ENCODE peak calls at places on chromosomes 5 and 9, in five cellular contexts. K is sigmoid colon, B is foreskin fibroblast, F is neural progenitor cell, N is WERI-Rb-1. C is an unnamed sample.

GRCh38 chr9:14058078-14058688 is 255.8 kb downstream of the NFIB start:
- DNase-seq in K (no peak), B (no peak), F (no peak), N (no peak), C (no peak)

GRCh38 chr5:97106183-97106582 is 36.2 kb downstream of the LIX1 start:
- DNase-seq in K (no peak), B (no peak), F (no peak), N (no peak), C (no peak)

GRCh38 chr9:6007770-6008168 is 7.7 kb downstream of the RANBP6 start:
- DNase-seq in K (peak), B (peak), F (peak), N (peak), C (no peak)

GRCh38 chr5:120073722-120074121 is 390.4 kb upstream of the PRR16 start:
- DNase-seq in K (no peak), B (no peak), F (no peak), N (no peak), C (no peak)

GRCh38 chr9:71857159-71857558 is 53.8 kb downstream of the ABHD17B start:
- DNase-seq in K (no peak), B (no peak), F (no peak), N (no peak), C (no peak)

GRCh38 chr9:123544007-123544827 is 188.2 kb downstream of the CRB2 start:
- DNase-seq in K (no peak), B (peak), F (peak), N (peak), C (no peak)

GRCh38 chr9:75039006-75039405 is 10.9 kb upstream of the CARNMT1 start:
- DNase-seq in K (no peak), B (peak), F (no peak), N (no peak), C (peak)

GRCh38 chr9:99347556-99347955 is 125.5 kb downstream of the SEC61B start:
- DNase-seq in K (no peak), B (peak), F (no peak), N (no peak), C (no peak)

GRCh38 chr5:135356522-135357318 is 42.3 kb downstream of the MACROH2A1 start:
- DNase-seq in K (peak), B (peak), F (no peak), N (no peak), C (no peak)

GRCh38 chr9:81771606-81772005 is 82.3 kb upstream of the TLE1 start:
- DNase-seq in K (no peak), B (no peak), F (no peak), N (no peak), C (no peak)

GRCh38 chr5:161847896-161848510 is at the start of gene GABRA1:
- DNase-seq in K (no peak), B (no peak), F (peak), N (peak), C (no peak)

GRCh38 chr9:22105005-22105722 is 96.1 kb upstream of the CDKN2B start:
- DNase-seq in K (no peak), B (no peak), F (no peak), N (no peak), C (no peak)

GRCh38 chr5:150618188-150618587 is 22.3 kb upstream of the SYNPO start:
- DNase-seq in K (no peak), B (no peak), F (no peak), N (no peak), C (no peak)

GRCh38 chr5:171801-172331 is 19.4 kb upstream of the LRRC14B start:
- DNase-seq in K (peak), B (no peak), F (no peak), N (peak), C (no peak)

GRCh38 chr5:154271466-154271865 is 80.9 kb downstream of the GALNT10 start:
- DNase-seq in K (no peak), B (no peak), F (no peak), N (no peak), C (no peak)

DNA sequence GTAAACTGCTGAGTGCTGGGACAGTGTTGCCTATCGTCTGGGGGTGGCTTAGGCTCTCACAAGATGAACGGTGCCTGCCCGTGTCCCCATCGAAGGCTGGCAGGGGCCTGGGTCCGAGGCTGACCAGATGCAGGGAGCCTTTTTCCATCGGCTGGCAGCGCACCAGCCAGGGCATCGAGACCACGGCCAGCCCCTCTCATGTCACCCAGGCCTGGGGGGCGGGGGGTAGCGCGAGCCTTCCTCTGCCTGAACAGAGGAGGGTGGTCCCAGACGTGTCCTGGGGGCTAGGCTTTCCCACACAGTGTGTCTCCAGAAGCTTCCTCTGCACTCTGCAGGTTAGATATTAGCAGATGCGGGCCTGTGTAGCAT is 17.3 kb downstream of the FGD3 start:
- DNase-seq in K (no peak), B (no peak), F (no peak), N (no peak), C (no peak)
- H3K4me3 ChIP-seq in K (peak), B (no peak), F (no peak), N (no peak), C (no peak)

DNA sequence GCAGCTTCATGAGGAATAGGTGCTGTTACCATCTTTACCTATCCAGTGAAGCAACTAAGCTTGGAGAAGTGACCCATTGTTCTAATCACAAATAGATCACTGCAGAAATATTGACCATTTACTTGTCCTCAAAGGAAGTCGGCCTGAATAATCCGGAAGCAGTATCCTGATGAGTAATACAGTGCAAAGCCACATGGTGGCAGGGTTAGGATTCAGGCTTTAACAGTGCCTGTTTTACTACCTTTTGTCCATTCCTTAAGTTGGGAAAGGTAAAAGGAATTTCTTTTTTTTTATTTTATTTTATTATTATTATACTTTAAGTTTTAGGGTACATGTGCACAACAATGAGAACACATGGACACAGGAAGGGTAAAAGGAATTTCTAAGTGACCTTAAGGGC is 336.3 kb downstream of the KDM4C start:
- DNase-seq in K (no peak), B (peak), F (peak), N (peak), C (no peak)
- TF ChIP-seq CTCF in K (peak), B (peak), F (peak), N (peak), C (peak)

DNA sequence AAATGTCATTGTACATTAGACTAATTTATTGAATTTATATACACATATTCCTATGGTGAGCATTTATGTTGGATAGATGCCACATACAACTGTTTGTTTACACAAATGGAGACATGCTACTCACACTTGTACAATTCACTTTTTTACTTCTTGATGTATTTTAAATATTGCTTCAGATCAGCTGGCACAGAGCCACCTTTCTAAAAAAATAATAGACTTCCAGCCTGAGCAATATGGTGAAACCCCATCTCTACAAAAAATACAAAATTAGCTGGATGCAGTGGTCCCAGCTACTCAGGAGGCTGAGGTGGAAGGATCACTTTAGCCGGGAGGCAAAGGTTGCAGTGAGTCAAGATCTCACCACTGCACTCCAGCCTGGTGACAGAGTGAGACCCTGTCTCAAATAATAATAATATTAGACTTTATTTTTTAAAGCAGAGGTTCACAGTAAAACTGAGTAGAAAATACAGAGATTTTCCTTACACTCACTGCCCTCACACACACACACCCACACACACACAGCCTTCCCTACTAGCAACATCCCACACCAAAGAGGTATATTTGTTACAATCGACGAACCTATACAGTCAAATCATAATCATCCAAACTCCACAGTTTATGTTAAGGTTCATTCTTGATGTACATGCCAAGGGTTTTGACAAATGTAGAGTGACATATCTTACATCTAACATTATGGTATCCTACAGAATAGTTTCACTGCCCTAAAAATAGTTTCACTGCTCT is 16.5 kb upstream of the ADRB2 start:
- DNase-seq in K (no peak), B (peak), F (no peak), N (no peak), C (no peak)
- H3K4me3 ChIP-seq in K (no peak), B (no peak), F (no peak), N (no peak), C (no peak)

GRCh38 chr9:136261686-136262430 is 16.2 kb upstream of the QSOX2 start:
- DNase-seq in K (no peak), B (no peak), F (no peak), N (no peak), C (no peak)

GRCh38 chr9:136260521-136260920 is 14.9 kb upstream of the QSOX2 start:
- DNase-seq in K (no peak), B (no peak), F (no peak), N (no peak), C (no peak)

GRCh38 chr9:136259836-136260235 is 14.2 kb upstream of the QSOX2 start:
- DNase-seq in K (no peak), B (no peak), F (no peak), N (no peak), C (no peak)

GRCh38 chr9:136259517-136259813 is 13.9 kb upstream of the QSOX2 start:
- DNase-seq in K (no peak), B (no peak), F (no peak), N (peak), C (no peak)

GRCh38 chr9:136260936-136261472 is 15.4 kb upstream of the QSOX2 start:
- DNase-seq in K (no peak), B (no peak), F (no peak), N (no peak), C (no peak)
- TF ChIP-seq CTCF in K (no peak), B (no peak), F (no peak), N (no peak), C (no peak)

GRCh38 chr9:130715270-130716077 is 21.9 kb downstream of the EXOSC2 start:
- DNase-seq in K (no peak), B (peak), F (no peak), N (no peak), C (no peak)
- H3K4me3 ChIP-seq in K (peak), B (peak), F (peak), N (no peak), C (peak)

GRCh38 chr5:64207978-64208377 is 42.3 kb downstream of the RNF180 start:
- DNase-seq in K (no peak), B (peak), F (no peak), N (no peak), C (no peak)
- TF ChIP-seq CTCF in K (peak), B (no peak), F (peak), N (no peak), C (no peak)

C was measured in AG09309.